ENCODE peak calls at places on chromosomes 1 and 21, in six cellular contexts. F, M, J, H, N and K are unnamed samples.

GRCh38 chr1:235675152-235675890 is 25.7 kb upstream of the GNG4 start:
- DNase-seq in J (no peak), N (no peak), M (no peak), H (no peak), F (no peak), K (no peak)

GRCh38 chr1:208421511-208421910 is 177.3 kb upstream of the PLXNA2 start:
- DNase-seq in F (no peak), N (no peak), J (no peak), M (no peak), H (no peak), K (no peak)

GRCh38 chr1:54724771-54725170 is 9.1 kb downstream of the TTC4 start:
- DNase-seq in J (no peak), M (no peak), F (no peak), N (no peak), H (no peak), K (no peak)

GRCh38 chr1:29849038-29849750 is 612.9 kb downstream of the PTPRU start:
- DNase-seq in N (peak), H (no peak), M (peak), F (no peak), J (no peak), K (peak)

GRCh38 chr1:159594581-159594980 is 7.0 kb downstream of the APCS start:
- DNase-seq in F (no peak), H (no peak), J (no peak), M (no peak), N (no peak), K (no peak)

GRCh38 chr1:8004113-8004802 is 21.9 kb downstream of the ERRFI1 start:
- DNase-seq in M (peak), J (no peak), F (no peak), N (no peak), H (no peak), K (no peak)

GRCh38 chr1:240492832-240493440 is 119.0 kb downstream of the GREM2 start:
- DNase-seq in H (no peak), M (no peak), J (no peak), F (peak), N (peak), K (no peak)

GRCh38 chr1:59061876-59062275 is 235.0 kb upstream of the FGGY start:
- DNase-seq in M (peak), N (peak), J (peak), F (peak), H (peak), K (peak)

GRCh38 chr1:39196244-39197215 is 8.0 kb upstream of the MACF1 start:
- DNase-seq in F (no peak), M (no peak), H (no peak), J (no peak), N (peak), K (peak)

GRCh38 chr1:146022403-146023127 is 1.0 kb upstream of the HJV start:
- DNase-seq in H (no peak), M (no peak), N (no peak), F (no peak), J (no peak), K (no peak)

GRCh38 chr1:241717975-241718374 is 65.9 kb downstream of the WDR64 start:
- DNase-seq in M (no peak), N (no peak), H (no peak), F (no peak), J (no peak), K (no peak)

GRCh38 chr1:10629816-10630571 is 155.2 kb downstream of the PEX14 start:
- DNase-seq in N (no peak), M (no peak), F (peak), J (no peak), H (no peak), K (no peak)

GRCh38 chr1:98991127-98992003 is 13.3 kb downstream of the PLPPR5 start:
- DNase-seq in J (no peak), M (no peak), N (no peak), H (peak), F (no peak), K (peak)

GRCh38 chr1:193185861-193186714 is at the start of gene B3GALT2:
- DNase-seq in H (no peak), F (no peak), N (peak), J (no peak), M (no peak), K (no peak)

GRCh38 chr21:38219049-38219628 is 37.7 kb upstream of the KCNJ15 start:
- DNase-seq in N (peak), F (peak), J (peak), M (peak), H (peak), K (peak)

DNA sequence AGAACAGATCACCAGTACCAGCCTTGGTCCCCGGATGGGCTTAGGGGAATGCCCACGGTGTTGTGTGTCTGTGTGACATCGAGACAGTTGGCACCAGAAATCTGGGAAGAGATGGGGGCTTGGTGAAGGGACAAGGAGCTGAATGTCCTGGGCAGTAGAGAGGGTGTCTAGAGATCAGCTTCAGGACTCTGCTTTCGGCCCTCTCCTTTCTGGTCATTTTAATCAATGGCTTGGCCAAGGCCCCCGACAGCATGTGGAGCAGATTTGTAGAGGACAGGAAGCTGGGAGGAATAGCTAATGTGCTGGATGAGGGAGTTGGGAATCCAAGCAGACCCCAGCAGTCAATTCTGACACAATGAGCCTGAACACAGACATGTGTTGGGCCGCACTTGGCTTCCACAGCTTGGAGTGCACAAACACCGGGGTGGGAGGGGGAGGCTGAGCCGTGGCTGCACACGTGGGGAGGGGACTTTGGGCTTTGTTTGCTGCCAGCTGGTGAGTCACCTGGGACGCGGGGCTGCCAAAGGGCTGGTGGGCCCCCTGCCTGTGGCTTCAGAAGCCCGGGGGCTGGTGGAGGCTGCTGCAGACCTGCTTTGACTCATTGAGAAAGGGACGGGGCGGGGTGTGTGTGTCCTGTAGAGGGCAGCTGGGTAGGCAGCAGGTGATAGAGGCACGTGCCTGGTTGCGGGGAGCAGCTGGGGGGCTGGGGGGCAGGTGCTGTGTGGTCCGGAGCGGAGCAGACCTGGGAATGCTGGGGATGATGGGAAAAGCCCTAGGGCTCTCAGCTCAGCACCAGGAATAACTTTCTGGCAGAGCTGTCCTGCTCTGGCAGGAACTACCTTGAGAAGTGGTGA is 20.9 kb downstream of the SLC1A7 start:
- DNase-seq in H (no peak), J (no peak), F (peak), N (peak), M (peak), K (peak)
- TF ChIP-seq CTCF in H (no peak), J (no peak), F (no peak), N (no peak), M (no peak), K (no peak)

DNA sequence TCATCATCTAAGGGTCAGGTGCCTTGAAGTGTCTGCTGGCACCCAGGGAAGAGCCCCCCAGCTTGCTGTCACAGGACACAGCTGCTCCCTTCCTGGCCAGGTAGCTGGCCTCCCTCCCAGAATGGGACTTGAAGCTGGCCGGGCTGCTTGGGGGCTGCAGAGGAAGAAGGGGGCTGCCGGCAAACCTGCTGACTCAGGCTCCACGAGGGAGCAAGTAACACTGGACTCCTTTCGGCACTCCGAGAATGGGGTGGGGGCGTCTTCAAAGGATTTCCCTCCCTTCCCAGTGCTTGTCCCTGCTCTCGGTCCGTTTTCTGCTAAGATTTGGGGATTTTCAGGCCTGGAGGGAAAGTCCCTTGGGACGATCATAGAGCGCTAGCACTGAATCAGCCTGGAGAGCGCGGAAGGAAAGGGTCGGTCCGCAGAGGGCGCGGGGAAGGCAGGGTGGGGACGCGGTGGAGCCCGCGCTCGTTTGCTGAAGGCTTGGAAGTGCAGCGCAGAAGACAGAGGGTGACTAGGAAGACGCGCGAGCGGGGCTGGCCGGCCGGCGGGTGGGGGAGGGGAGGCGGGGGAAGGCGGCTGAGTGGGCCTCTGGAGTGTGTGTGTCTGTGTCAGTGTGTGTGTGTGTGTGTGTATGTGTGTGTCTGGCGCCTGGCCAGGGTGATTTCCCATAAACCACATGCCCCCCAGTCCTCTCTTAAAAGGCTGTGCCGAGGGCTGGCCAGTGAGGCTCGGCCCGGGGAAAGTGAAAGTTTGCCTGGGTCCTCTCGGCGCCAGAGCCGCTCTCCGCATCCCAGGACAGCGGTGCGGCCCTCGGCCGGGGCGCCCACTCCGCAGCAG is at the start of gene CSF1:
- DNase-seq in M (peak), N (peak), F (peak), J (peak), H (no peak), K (peak)
- TF ChIP-seq POLR2A in M (peak), N (peak), F (peak), J (peak), H (no peak), K (no peak)

DNA sequence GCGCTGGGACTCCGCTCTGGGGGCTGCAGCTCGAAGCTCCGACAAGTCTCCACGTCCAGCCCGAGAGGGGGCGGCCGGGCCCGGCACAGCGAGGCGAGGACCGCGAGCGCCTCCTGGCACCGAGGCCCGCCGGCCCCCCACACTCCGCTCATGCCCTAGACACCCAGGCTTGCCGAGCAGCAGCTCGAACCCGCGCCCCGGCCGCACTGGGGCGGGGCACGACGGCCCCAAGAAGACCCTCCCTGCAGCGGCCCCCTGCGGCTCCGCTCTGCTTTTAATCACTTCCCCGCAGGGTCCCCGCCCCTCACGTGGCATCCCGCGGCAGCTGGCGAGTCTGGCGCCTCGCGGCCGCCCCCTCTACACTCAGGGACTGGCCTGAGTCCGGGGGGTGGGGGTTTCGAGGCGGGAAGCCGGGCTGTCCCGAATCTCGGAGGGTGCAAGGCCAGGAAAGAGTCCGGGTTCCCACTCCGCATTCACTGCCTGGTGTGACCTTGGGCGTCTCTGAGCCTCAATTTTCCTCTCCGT is at the start of gene SYT6:
- DNase-seq in J (no peak), F (no peak), H (no peak), M (peak), N (no peak), K (no peak)
- H3K4me3 ChIP-seq in J (peak), F (peak), H (no peak), M (no peak), N (peak), K (no peak)

DNA sequence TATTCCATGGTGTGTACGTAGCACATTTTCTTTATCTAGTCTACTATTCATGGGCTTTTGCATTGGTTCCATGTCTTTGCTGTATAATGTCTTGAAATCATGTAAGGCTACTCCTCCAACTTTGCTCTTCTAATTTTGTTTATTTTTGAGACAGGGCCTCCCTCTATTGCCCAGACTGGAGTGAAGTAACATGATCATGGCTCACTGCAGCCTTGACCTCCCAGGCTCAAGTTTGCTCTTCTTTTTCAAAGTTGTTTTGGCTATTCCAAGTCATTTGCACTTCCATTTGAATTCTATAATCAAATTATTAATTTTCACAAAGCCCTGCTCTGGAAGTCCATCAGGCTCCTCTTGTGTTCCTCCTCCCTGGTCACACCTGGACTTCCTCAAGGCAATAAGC is 90.2 kb upstream of the SGIP1 start:
- DNase-seq in N (no peak), J (no peak), H (no peak), F (no peak), M (no peak), K (peak)
- TF ChIP-seq CTCF in N (no peak), J (no peak), H (no peak), F (no peak), M (no peak), K (no peak)

DNA sequence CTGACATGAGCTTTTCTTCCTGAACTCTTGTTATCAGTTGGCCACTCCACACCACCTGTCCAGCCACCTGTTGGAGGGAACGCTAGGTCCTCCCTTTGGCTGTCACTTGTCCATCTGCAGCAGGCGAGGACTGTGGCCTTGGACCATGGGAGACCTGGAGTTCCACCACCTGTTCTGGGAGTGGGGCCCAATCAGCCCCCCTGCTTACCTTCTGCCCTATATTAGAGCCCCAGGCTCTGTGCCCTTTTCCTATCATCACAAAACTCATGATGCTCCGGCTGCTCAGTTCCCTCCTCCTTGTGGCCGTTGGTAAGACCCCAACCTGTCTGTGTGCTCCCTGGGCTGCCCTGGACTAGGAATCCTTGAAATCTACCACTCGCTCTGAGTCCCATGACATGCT is at the start of gene CELA3A:
- DNase-seq in H (no peak), F (no peak), N (no peak), M (no peak), J (no peak), K (no peak)
- TF ChIP-seq POLR2A in H (no peak), F (no peak), N (no peak), M (no peak), J (no peak), K (no peak)

GRCh38 chr1:85992756-85993155 is 163.8 kb downstream of the COL24A1 start:
- DNase-seq in H (no peak), M (no peak), F (no peak), N (no peak), J (no peak), K (peak)
- H3K4me3 ChIP-seq in H (no peak), M (no peak), F (no peak), N (no peak), J (peak), K (no peak)

DNA sequence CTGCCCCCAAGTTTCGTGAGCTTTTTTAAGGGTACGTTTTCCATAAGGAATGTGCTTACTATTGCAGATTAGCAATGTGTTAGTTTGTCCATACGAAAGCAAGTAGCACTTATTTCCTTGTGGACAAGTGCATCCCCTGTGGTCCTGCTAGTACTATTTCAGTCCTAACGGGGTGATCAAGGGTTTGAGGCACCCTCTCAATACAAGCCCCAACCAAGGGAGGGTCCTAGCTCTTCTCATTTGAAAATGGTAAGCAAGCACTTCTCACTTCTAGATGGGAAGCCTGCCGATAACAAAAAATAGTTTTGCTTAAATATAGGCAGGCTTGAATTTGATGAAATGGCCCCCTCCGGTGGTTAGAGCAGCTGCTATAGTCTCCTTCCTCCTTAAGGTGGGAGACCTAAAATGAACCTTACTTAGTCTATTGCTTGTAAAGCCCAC is 64.0 kb upstream of the HMCN1 start:
- DNase-seq in N (peak), F (no peak), H (no peak), J (no peak), M (no peak), K (peak)
- TF ChIP-seq CTCF in N (peak), F (no peak), H (peak), J (no peak), M (no peak), K (peak)

DNA sequence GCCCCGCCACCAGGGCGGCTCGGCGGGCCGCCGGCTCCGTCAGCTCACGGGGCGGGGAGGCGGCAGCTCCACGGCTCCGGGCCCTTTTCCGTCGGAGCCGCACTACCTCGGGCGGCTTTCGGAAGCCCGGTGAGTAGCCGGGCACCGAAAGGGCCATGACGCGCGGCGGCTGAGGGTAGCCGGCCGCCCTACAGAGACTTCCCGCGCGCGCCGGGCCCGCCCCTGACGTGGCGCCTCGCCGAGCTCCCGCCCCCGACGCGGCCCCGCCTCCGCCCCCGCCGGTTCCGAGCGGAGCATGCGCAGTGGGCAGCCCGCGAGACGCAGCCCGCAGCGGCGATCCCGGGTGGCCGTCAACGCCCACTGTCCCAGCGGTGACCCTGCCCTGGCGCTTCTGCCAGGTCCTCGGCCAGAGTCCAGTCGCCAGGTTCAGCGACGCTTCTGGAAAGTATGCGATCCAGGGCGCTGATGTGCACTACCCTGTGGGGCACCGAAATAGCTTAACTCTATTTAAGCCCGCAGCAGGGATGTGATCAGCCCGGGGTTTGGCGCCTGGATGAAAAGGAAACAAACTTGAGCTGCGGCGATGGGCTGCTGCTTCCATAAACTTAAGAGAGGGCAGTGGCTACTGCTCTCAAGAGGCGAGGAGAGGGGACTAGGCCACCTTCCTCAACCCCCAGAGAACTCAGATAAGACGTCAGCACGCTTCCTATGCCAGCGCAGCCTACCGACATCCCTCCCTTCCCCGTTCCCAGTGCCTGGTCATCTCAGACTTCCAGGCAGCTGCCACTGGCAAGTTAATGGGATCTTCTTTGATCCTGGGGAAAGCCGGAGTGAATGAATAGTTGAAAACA is at the start of gene DONSON:
- DNase-seq in H (peak), M (peak), N (peak), J (peak), F (peak), K (peak)
- TF ChIP-seq POLR2A in H (peak), M (no peak), N (no peak), J (no peak), F (peak), K (peak)

GRCh38 chr1:917076-917459 is 6.7 kb upstream of the SAMD11 start:
- DNase-seq in F (no peak), H (no peak), M (no peak), N (no peak), J (no peak), K (no peak)
- H3K4me3 ChIP-seq in F (no peak), H (no peak), M (no peak), N (no peak), J (no peak), K (no peak)

DNA sequence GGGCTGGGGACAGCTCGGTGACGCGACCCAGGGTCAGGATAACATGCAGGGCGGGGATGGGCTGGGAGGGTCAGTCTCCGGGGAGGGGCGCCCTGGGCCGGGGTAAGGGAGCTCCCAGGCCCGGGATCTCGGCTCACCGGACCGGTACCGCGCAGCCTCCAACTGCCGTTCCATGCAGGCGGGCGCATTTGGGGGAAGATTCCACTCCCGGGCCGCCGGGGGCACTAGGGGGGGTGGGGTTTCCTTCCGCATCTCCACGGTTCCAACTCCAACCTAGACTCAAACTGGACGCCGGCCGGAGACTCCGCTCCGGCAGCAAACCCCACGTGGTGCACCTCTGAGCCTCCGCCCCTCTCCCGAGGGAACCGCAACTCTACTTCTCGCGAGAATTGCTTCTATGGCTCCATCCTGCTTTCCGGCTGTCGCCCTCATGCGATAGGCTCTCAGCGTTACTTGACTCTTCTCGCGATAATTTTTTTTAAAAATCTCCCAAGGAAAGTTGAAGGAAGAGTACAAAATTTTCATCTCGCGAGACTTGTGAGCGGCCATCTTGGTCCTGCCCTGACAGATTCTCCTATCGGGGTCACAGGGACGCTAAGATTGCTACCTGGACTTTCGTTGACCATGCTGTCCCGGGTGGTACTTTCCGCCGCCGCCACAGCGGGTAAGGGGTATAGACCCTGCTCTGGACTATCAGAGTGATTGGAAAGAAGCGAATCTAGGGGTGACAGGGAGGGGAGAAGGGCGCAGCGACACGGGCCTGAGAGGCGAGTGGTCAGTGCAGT is at the start of the genes ATP5PB and WDR77:
- DNase-seq in M (peak), J (peak), N (peak), F (peak), H (peak), K (peak)
- TF ChIP-seq CTCF in M (no peak), J (no peak), N (no peak), F (no peak), H (no peak), K (no peak)